ENCODE peak calls at places on chromosomes 12 and 14, in four cellular contexts. U is uterus, Z is upper lobe of right lung, A is brain microvascular endothelial cell. L is an unnamed sample.

GRCh38 chr14:32574269-32574668 is 245.2 kb downstream of the AKAP6 start:
- DNase-seq in Z (no peak), U (no peak), A (no peak), L (no peak)

GRCh38 chr12:15714256-15714655 is 74.9 kb downstream of the EPS8 start:
- DNase-seq in Z (no peak), A (no peak), U (no peak), L (no peak)

GRCh38 chr14:51836417-51836816 is 24.0 kb upstream of the GNG2 start:
- DNase-seq in U (no peak), A (no peak), Z (no peak), L (no peak)

GRCh38 chr14:94638961-94639817 is 27.0 kb downstream of the SERPINA3 start:
- DNase-seq in A (no peak), U (no peak), Z (no peak), L (peak; percentile 45)

GRCh38 chr14:69059658-69060648 is 80.9 kb upstream of the ACTN1 start:
- DNase-seq in Z (no peak), U (peak; percentile 81), A (peak; percentile 99), L (no peak)

GRCh38 chr14:87805315-87805723 is 187.7 kb downstream of the GALC start:
- DNase-seq in U (no peak), Z (no peak), A (no peak), L (peak; percentile 50)

GRCh38 chr12:6343518-6343917 is 1.6 kb upstream of the TNFRSF1A start:
- DNase-seq in Z (no peak), A (no peak), U (no peak), L (no peak)

GRCh38 chr14:36069535-36069900 is 107.0 kb downstream of the PTCSC3 start:
- DNase-seq in A (peak; percentile 12), U (no peak), Z (no peak), L (peak; percentile 65)

GRCh38 chr14:35366048-35366428 is 38.5 kb downstream of the NFKBIA start:
- DNase-seq in Z (no peak), A (no peak), U (no peak), L (peak; percentile 55)

GRCh38 chr12:96714199-96714598 is 192.9 kb upstream of the NEDD1 start:
- DNase-seq in A (no peak), Z (no peak), U (no peak), L (no peak)

GRCh38 chr12:2064078-2064507 is 11.3 kb downstream of the CACNA1C start:
- DNase-seq in A (no peak), Z (no peak), U (no peak), L (no peak)

GRCh38 chr14:54814076-54814475 is 88.5 kb downstream of the GCH1 start:
- DNase-seq in Z (no peak), A (no peak), U (no peak), L (no peak)

GRCh38 chr12:121943926-121944325 is 25.5 kb downstream of the CFAP251 start:
- DNase-seq in Z (no peak), U (no peak), A (no peak), L (no peak)

GRCh38 chr12:104166465-104166864 is 28.5 kb upstream of the NFYB start:
- DNase-seq in A (no peak), Z (no peak), U (no peak), L (no peak)

GRCh38 chr12:13124661-13125505 is 21.4 kb upstream of the GSG1 start:
- DNase-seq in Z (no peak), A (peak; percentile 66), U (no peak), L (no peak)

GRCh38 chr12:121534495-121535148 is 46.2 kb downstream of the KDM2B start:
- DNase-seq in A (no peak), Z (no peak), U (no peak), L (no peak)

GRCh38 chr12:19234171-19234704 is 104.7 kb downstream of the PLEKHA5 start:
- DNase-seq in U (no peak), Z (no peak), A (no peak), L (no peak)

GRCh38 chr12:46181465-46181864 is 87.4 kb downstream of the SLC38A1 start:
- DNase-seq in Z (no peak), U (no peak), A (no peak), L (no peak)

GRCh38 chr14:59358774-59359173 is 106.4 kb downstream of the GPR135 start:
- DNase-seq in A (no peak), U (no peak), Z (no peak), L (no peak)

GRCh38 chr14:47541652-47542051 is 133.8 kb downstream of the MDGA2 start:
- DNase-seq in U (no peak), Z (no peak), A (no peak), L (no peak)

GRCh38 chr12:106080786-106081185 is 58.0 kb downstream of the NUAK1 start:
- DNase-seq in U (no peak), A (no peak), Z (no peak), L (no peak)

GRCh38 chr12:3335078-3335487 is 155.9 kb upstream of the PRMT8 start:
- DNase-seq in A (no peak), U (no peak), Z (peak; percentile 30), L (no peak)

GRCh38 chr12:51028126-51028810 is 2.1 kb upstream of the SLC11A2 start:
- DNase-seq in U (no peak), Z (no peak), A (peak; percentile 17), L (no peak)

GRCh38 chr12:112182499-112182898 is 57.1 kb downstream of the TRAFD1 start:
- DNase-seq in A (no peak), Z (no peak), U (no peak), L (no peak)

GRCh38 chr12:57564178-57564740 is 14.4 kb downstream of the KIF5A start:
- DNase-seq in Z (no peak), U (no peak), A (no peak), L (no peak)
- H3K27ac ChIP-seq in Z (no peak overlapping the region), U (no peak overlapping the region), A (no peak overlapping the region), L (no peak overlapping the region)

GRCh38 chr12:131610891-131611290 is 100.0 kb upstream of the SFSWAP start:
- DNase-seq in A (no peak), U (no peak), Z (no peak), L (no peak)
- H3K27me3 ChIP-seq in A (no peaks in the 10 kb centered on the region), U (no peaks in the 10 kb centered on the region), Z (no peaks in the 10 kb centered on the region), L (no peaks in the 10 kb centered on the region)

GRCh38 chr14:23352506-23353432 is at the start of gene SLC22A17:
- DNase-seq in U (peak; percentile 89), A (peak; percentile 85), Z (peak; percentile 78), L (peak; percentile 59)
- TF ChIP-seq CTCF in U (no peak), A (peak; percentile 37), Z (no peak), L (no peak)

DNA sequence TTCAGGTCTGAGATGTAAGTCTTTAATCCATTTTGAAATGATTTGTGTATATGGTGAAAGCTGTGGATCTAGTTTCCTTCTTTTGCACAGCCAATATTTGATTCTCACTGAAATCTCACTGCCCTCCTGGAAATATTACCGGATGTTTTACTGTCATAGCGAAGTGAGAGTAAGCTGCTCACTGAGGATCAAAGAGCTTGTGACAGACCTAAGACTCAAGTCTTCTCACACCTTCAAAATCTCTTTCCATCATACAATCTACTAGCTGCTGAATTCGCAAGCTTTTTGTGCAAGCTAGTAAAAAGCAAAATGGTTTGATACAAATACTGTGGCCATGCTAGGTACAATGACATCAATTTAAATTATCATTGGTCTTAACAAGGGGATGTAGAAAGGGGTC is 3.9 kb downstream of the LRRK2 start:
- DNase-seq in Z (no peak), U (no peak), A (no peak), L (no peak)
- H3K27ac ChIP-seq in Z (peak overlapping the region; percentile 98), U (no peak overlapping the region), A (no peak overlapping the region), L (no peak overlapping the region)

DNA sequence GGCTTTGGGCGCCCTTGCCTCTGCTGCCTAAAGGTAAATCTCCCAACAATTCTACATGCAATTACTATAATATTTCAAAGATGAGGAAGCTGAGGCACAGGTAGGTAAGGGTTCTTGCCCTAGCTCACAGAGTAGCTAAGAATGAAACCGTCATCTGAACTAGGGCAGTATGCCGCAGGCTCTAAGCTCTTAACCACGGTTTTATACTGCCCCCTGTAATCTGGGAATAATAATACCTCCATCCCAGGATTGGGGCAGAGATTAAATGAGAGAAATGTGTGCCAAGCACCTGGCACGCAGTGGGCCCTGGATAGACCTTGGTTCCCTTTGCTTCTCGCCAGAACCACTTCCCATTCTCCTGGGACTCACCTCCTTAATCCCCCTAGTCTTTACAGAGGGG is 1.5 kb upstream of the HRK start:
- DNase-seq in A (peak; percentile 22), Z (no peak), U (no peak), L (no peak)
- H3K27me3 ChIP-seq in A (peaks cover 52% of the 10 kb centered on the region), Z (peaks cover 60% of the 10 kb centered on the region), U (peaks cover 23% of the 10 kb centered on the region), L (peaks cover 25% of the 10 kb centered on the region)

L was measured in right lobe of liver.